ENCODE peak calls at places on chromosomes 2 and 18, in six cellular contexts. R is tibial artery, C is BJ, T is lower lobe of right lung, B is epithelial cell of esophagus, K is heart right ventricle. E is an unnamed sample.

GRCh38 chr2:171279983-171280790 is 119.5 kb upstream of the TLK1 start:
- DNase-seq in R (no peak), C (no peak), T (no peak), B (no peak), K (no peak), E (no peak)

GRCh38 chr2:141618457-141618856 is 512.4 kb downstream of the LRP1B start:
- DNase-seq in R (no peak), C (no peak), T (no peak), B (no peak), K (no peak), E (no peak)

GRCh38 chr2:115084446-115084845 is 642.0 kb downstream of the DPP10 start:
- DNase-seq in R (no peak), C (no peak), T (no peak), B (no peak), K (no peak), E (no peak)

GRCh38 chr2:134155134-134155533 is 98.7 kb upstream of the MGAT5 start:
- DNase-seq in R (no peak), C (no peak), T (no peak), B (no peak), K (no peak), E (no peak)

GRCh38 chr2:216752855-216753505 is 57.6 kb upstream of the IGFBP5 start:
- DNase-seq in R (no peak), C (no peak), T (no peak), B (no peak), K (no peak), E (peak)

GRCh38 chr18:68520406-68521075 is 194.4 kb downstream of the TMX3 start:
- DNase-seq in R (no peak), C (peak), T (no peak), B (peak), K (no peak), E (peak)

GRCh38 chr2:240433973-240434727 is 1.3 kb upstream of the GPC1 start:
- DNase-seq in R (no peak), C (peak), T (peak), B (peak), K (peak), E (peak)

GRCh38 chr2:129302106-129302505 is 677.4 kb upstream of the RAB6C start:
- DNase-seq in R (no peak), C (no peak), T (no peak), B (no peak), K (no peak), E (no peak)

GRCh38 chr2:216206041-216206699 is 97.0 kb downstream of the XRCC5 start:
- DNase-seq in R (no peak), C (no peak), T (no peak), B (no peak), K (no peak), E (no peak)

GRCh38 chr18:45415614-45416013 is 199.7 kb upstream of the SLC14A2 start:
- DNase-seq in R (no peak), C (no peak), T (no peak), B (no peak), K (no peak), E (no peak)

GRCh38 chr2:42954227-42954962 is 162.0 kb upstream of the HAAO start:
- DNase-seq in R (no peak), C (no peak), T (no peak), B (no peak), K (no peak), E (peak)

GRCh38 chr2:65098741-65099140 is 31.2 kb downstream of the RAB1A start:
- DNase-seq in R (no peak), C (no peak), T (no peak), B (peak), K (no peak), E (no peak)

GRCh38 chr18:54607213-54607934 is 16.3 kb downstream of the DYNAP start:
- DNase-seq in R (no peak), C (no peak), T (no peak), B (peak), K (no peak), E (peak)

GRCh38 chr18:2336993-2337392 is 234.3 kb downstream of the METTL4 start:
- DNase-seq in R (no peak), C (no peak), T (no peak), B (no peak), K (no peak), E (no peak)

GRCh38 chr18:80112623-80113248 is 3.7 kb downstream of the ADNP2 start:
- DNase-seq in R (no peak), C (no peak), T (no peak), B (no peak), K (no peak), E (peak)

GRCh38 chr2:230170532-230170931 is 49.3 kb downstream of the SP110 start:
- DNase-seq in R (no peak), C (no peak), T (no peak), B (no peak), K (no peak), E (no peak)

GRCh38 chr18:43662657-43663056 is 385.4 kb upstream of the SYT4 start:
- DNase-seq in R (no peak), C (peak), T (no peak), B (peak), K (no peak), E (peak)

GRCh38 chr2:62196278-62196901 is 475 bp downstream of the B3GNT2 start:
- DNase-seq in R (peak), C (no peak), T (peak), B (no peak), K (peak), E (no peak)

GRCh38 chr2:239928457-239929350 is 96.4 kb downstream of the NDUFA10 start:
- DNase-seq in R (no peak), C (no peak), T (peak), B (no peak), K (no peak), E (no peak)

GRCh38 chr2:85385746-85386145 is 24.4 kb downstream of the CAPG start:
- DNase-seq in R (no peak), C (no peak), T (no peak), B (no peak), K (no peak), E (no peak)

GRCh38 chr18:41323044-41323443 is 632.0 kb upstream of the PIK3C3 start:
- DNase-seq in R (no peak), C (no peak), T (no peak), B (peak), K (no peak), E (no peak)

GRCh38 chr2:23545811-23546210 is 160.8 kb downstream of the KLHL29 start:
- DNase-seq in R (no peak), C (no peak), T (no peak), B (no peak), K (no peak), E (no peak)

GRCh38 chr18:55780591-55781071 is 192.6 kb upstream of the TCF4 start:
- DNase-seq in R (no peak), C (no peak), T (no peak), B (peak), K (no peak), E (peak)
- H3K4me3 ChIP-seq in R (peak), C (peak), T (peak), B (peak), K (peak), E (peak)

DNA sequence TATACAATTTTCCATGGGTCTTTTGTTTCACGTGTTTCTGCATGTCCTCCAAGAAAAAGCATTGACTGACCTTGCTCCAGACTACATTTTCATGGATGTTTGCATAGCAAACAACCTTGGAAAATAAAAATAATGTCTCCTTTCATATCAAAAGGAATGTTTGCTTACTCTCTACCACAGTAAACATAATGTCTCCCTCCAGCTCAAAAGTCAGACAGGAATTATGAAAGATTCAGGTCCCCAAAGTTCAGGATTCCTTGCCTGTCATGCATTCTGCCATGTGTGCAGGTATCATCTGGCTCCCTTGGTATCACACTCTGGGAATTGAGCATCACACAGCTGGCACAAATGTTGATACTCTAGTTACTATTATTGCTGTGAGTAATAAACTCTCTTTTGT is 103.1 kb upstream of the ZC3H15 start:
- DNase-seq in R (no peak), C (no peak), T (no peak), B (no peak), K (no peak), E (no peak)
- TF ChIP-seq CTCF in R (no peak), C (no peak), T (no peak), B (no peak), K (no peak), E (no peak)

GRCh38 chr2:120909102-120909501 is 173.4 kb downstream of the GLI2 start:
- DNase-seq in R (no peak), C (no peak), T (peak), B (no peak), K (no peak), E (no peak)

GRCh38 chr2:120906914-120907313 is 171.2 kb downstream of the GLI2 start:
- DNase-seq in R (no peak), C (no peak), T (no peak), B (no peak), K (no peak), E (no peak)

GRCh38 chr2:120905824-120906571 is 170.3 kb downstream of the GLI2 start:
- DNase-seq in R (no peak), C (no peak), T (no peak), B (no peak), K (no peak), E (no peak)

GRCh38 chr2:120908314-120908975 is 172.8 kb downstream of the GLI2 start:
- DNase-seq in R (no peak), C (no peak), T (peak), B (no peak), K (no peak), E (no peak)

DNA sequence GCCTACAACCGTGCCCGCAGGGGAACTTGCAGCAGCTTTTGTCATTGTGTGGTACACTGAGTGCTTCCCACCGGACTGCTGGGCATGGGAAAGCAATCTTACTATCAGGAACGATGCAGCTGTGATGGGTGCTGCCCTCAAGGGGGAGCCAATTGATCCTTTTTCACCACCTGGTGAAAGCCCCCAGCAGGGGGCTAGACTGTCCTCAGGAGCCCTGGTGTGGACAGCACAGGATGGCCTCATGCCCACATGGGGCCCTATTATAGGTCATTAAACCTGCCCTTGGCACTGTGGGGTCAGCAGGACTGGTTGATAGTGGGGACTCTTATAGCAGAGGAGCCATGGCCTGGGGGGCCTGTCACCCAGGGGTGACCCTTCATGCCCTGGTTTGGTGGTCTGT is 172.2 kb downstream of the GLI2 start:
- DNase-seq in R (no peak), C (no peak), T (peak), B (no peak), K (no peak), E (no peak)
- H3K4me3 ChIP-seq in R (no peak), C (no peak), T (no peak), B (no peak), K (no peak), E (no peak)

DNA sequence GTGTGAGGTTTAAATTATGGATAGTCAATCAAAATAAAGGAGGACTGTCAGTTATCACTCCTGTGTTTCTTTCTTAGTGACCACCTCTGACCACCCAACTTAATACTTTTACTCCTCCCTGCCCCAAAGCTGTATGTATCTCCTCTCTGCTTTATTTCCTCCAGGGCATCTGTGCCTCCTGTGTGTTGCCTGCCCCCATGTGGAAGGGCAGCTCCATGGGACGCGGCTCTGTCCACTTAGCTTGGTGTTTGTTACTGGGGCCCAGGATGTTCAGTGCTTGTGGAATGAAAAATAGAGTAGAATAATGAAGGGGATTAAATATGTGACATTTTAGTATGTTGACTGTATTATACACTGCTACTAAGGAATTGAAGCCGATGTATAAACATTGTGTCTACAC is 9.8 kb downstream of the ACP1 start:
- DNase-seq in R (no peak), C (no peak), T (no peak), B (no peak), K (no peak), E (no peak)
- TF ChIP-seq CTCF in R (no peak), C (no peak), T (no peak), B (no peak), K (no peak), E (no peak)

DNA sequence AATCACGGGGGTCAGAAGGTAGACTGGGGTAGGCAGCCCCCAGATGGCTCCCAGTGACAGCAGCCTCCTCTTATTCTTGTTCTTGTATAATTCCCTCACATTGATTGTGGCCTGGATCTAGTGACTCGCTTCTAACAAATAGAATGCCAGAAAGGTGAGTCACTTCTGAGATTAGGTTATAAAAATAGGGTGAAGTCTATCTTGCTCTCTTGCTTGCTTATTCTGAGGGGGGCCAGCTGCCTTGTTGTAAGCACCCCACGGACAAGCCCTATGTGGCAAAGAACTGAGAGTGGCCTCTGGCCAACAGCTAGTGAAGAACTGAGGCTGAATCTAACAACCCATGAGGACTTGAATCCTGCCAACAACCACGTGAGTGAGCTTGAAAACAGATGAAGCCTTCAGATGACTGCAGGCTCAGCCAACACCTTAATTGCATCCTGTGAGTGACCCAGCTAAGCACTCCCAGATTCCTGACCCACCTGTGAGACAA is 15.6 kb upstream of the RMND5A start:
- DNase-seq in R (no peak), C (peak), T (no peak), B (peak), K (peak), E (peak)
- H3K4me3 ChIP-seq in R (no peak), C (no peak), T (no peak), B (no peak), K (peak), E (no peak)

GRCh38 chr2:174595415-174595814 is 2.2 kb downstream of the WIPF1 start:
- DNase-seq in R (no peak), C (no peak), T (no peak), B (no peak), K (no peak), E (no peak)
- TF ChIP-seq CTCF in R (no peak), C (no peak), T (no peak), B (no peak), K (no peak), E (no peak)

GRCh38 chr2:117935954-117936353 is 77.9 kb downstream of the CCDC93 start:
- DNase-seq in R (no peak), C (no peak), T (no peak), B (no peak), K (no peak), E (no peak)

GRCh38 chr2:117936871-117937428 is 76.9 kb downstream of the CCDC93 start:
- DNase-seq in R (no peak), C (no peak), T (no peak), B (no peak), K (no peak), E (peak)

GRCh38 chr2:117938611-117939010 is 75.3 kb downstream of the CCDC93 start:
- DNase-seq in R (no peak), C (no peak), T (no peak), B (no peak), K (no peak), E (no peak)

GRCh38 chr2:117933884-117934354 is 80.0 kb downstream of the CCDC93 start:
- DNase-seq in R (no peak), C (no peak), T (no peak), B (no peak), K (no peak), E (no peak)

DNA sequence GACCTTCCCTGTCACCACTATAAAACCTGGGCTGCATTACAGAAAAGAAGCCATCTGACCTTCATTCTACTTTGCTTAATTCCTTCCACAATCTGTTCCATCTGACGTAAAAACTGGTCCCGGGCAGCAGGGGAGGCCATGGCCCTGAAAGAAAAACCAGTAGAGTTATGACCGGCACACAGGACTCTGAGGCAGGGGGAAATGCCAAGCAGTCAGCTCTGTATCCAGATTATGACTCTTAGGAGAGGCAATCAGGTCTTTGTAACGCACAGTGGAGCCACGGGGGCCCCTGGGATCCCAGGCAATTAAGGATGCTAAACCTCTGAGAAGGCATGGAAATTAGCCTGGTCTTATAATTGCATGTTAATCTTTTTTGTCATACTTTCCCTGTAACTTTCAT is 78.4 kb downstream of the CCDC93 start:
- DNase-seq in R (no peak), C (no peak), T (no peak), B (no peak), K (no peak), E (no peak)
- H3K4me3 ChIP-seq in R (no peak), C (no peak), T (no peak), B (no peak), K (no peak), E (no peak)

DNA sequence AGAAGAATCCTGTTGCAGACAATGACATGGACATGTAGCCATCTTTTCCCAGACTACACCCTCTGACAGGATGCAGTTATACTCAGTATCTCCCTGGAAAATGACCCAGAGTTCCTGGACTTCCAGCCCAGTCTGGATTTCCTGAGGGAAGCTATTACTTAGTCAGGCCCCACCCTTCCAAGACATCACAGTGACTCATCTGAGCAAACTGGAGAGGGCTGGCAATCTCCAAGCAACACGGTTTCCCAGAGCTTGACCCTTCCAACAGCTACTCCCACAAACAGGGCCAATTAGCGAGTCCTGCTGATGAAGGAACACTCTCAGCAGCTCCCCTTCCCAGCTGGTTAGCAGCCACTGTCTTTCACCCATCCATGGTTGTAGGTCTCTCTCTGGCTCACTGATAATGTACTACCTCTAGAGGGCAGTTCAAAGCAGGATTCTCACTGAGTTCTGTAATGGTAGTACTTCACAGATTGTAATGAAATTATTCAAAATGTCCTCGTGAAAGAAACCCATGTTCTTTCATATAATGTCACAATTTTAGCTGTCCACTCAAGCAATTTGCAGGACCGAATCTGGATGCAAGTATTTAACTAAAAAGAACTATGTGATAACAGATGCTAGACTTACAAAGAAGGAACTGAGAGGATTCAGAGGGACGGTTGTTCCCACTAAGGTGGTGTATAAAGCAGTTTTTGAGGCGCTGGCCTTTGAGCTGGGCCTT is 110.2 kb downstream of the MDH1 start:
- DNase-seq in R (peak), C (peak), T (no peak), B (peak), K (no peak), E (peak)
- TF ChIP-seq CTCF in R (peak), C (peak), T (peak), B (peak), K (peak), E (peak)

GRCh38 chr2:148528356-148529064 is 116.0 kb upstream of the EPC2 start:
- DNase-seq in R (no peak), C (no peak), T (no peak), B (no peak), K (no peak), E (no peak)

GRCh38 chr2:148525130-148525529 is 119.4 kb upstream of the EPC2 start:
- DNase-seq in R (no peak), C (no peak), T (no peak), B (no peak), K (no peak), E (no peak)

GRCh38 chr2:148529745-148530144 is 114.8 kb upstream of the EPC2 start:
- DNase-seq in R (no peak), C (no peak), T (no peak), B (no peak), K (no peak), E (no peak)

GRCh38 chr2:148526509-148527346 is 117.8 kb upstream of the EPC2 start:
- DNase-seq in R (no peak), C (no peak), T (no peak), B (no peak), K (no peak), E (no peak)

GRCh38 chr2:148527488-148528340 is 116.8 kb upstream of the EPC2 start:
- DNase-seq in R (no peak), C (no peak), T (no peak), B (no peak), K (no peak), E (no peak)
- H3K4me3 ChIP-seq in R (no peak), C (no peak), T (no peak), B (no peak), K (no peak), E (no peak)

E was measured in fibroblast of the aortic adventitia.